ENCODE peak calls at places on chromosomes 7 and 10, in seven cellular contexts. U, R, Q, S, C, F and A are unnamed samples.

GRCh38 chr10:72009430-72010081 is 45.4 kb downstream of the CHST3 start:
- DNase-seq in U (peak; percentile 88), R (no peak), Q (peak; percentile 99), S (peak; percentile 27), C (peak; percentile 70), F (no peak), A (peak; percentile 94)

GRCh38 chr10:84348431-84348830 is 20.0 kb downstream of the CCSER2 start:
- DNase-seq in U (no peak), R (no peak), Q (peak; percentile 33), S (no peak), C (no peak), F (no peak), A (peak; percentile 83)

GRCh38 chr7:24318326-24318725 is 34.3 kb downstream of the NPY start:
- DNase-seq in U (no peak), R (peak; percentile 71), Q (no peak), S (no peak), C (peak; percentile 83), F (peak; percentile 10), A (no peak)

GRCh38 chr10:18235477-18235876 is 95.3 kb downstream of the CACNB2 start:
- DNase-seq in U (no peak), R (no peak), Q (no peak), S (no peak), C (no peak), F (no peak), A (no peak)

GRCh38 chr7:139602143-139602722 is 78.7 kb downstream of the CLEC2L start:
- DNase-seq in U (peak; percentile 54), R (no peak), Q (peak; percentile 49), S (peak; percentile 18), C (peak; percentile 56), F (no peak), A (peak; percentile 42)

GRCh38 chr7:101085000-101085948 is at the start of gene TRIM56:
- DNase-seq in U (peak; percentile 99), R (peak; percentile 89), Q (peak; percentile 89), S (no peak), C (peak; percentile 91), F (no peak), A (peak; percentile 74)

GRCh38 chr10:550665-551460 is 138.6 kb downstream of the DIP2C start:
- DNase-seq in U (no peak), R (no peak), Q (no peak), S (no peak), C (no peak), F (no peak), A (no peak)

GRCh38 chr7:99293167-99293566 is 20.5 kb downstream of the MYH16 start:
- DNase-seq in U (no peak), R (no peak), Q (no peak), S (no peak), C (no peak), F (no peak), A (no peak)

GRCh38 chr10:84715911-84716310 is 387.5 kb downstream of the CCSER2 start:
- DNase-seq in U (peak; percentile 80), R (peak; percentile 77), Q (no peak), S (peak; percentile 40), C (peak; percentile 81), F (peak; percentile 34), A (peak; percentile 8)

GRCh38 chr7:129646369-129647021 is 35.0 kb downstream of the NRF1 start:
- DNase-seq in U (no peak), R (peak; percentile 72), Q (no peak), S (no peak), C (peak; percentile 84), F (no peak), A (no peak)

GRCh38 chr7:55214707-55215106 is 150.4 kb upstream of the LANCL2 start:
- DNase-seq in U (peak; percentile 33), R (no peak), Q (peak; percentile 18), S (no peak), C (no peak), F (no peak), A (peak; percentile 81)

GRCh38 chr7:137667633-137668387 is 179.0 kb downstream of the DGKI start:
- DNase-seq in U (peak; percentile 74), R (no peak), Q (peak; percentile 45), S (no peak), C (no peak), F (no peak), A (peak; percentile 88)

GRCh38 chr7:108403597-108404217 is 52.5 kb downstream of the NRCAM start:
- DNase-seq in U (peak; percentile 30), R (no peak), Q (no peak), S (no peak), C (no peak), F (no peak), A (no peak)

GRCh38 chr7:130409067-130409721 is 28.9 kb downstream of the CPA1 start:
- DNase-seq in U (peak; percentile 65), R (no peak), Q (peak; percentile 57), S (no peak), C (no peak), F (no peak), A (peak; percentile 31)

GRCh38 chr10:11595395-11595692 is 16.1 kb downstream of the USP6NL start:
- DNase-seq in U (peak; percentile 47), R (no peak), Q (peak; percentile 85), S (no peak), C (peak; percentile 18), F (no peak), A (peak; percentile 74)

GRCh38 chr10:13372524-13372923 is 24.4 kb upstream of the SEPHS1 start:
- DNase-seq in U (no peak), R (no peak), Q (no peak), S (no peak), C (no peak), F (no peak), A (no peak)

GRCh38 chr10:13371879-13372470 is 23.9 kb upstream of the SEPHS1 start:
- DNase-seq in U (peak; percentile 98), R (peak; percentile 80), Q (peak; percentile 84), S (peak; percentile 84), C (peak; percentile 90), F (peak; percentile 57), A (peak; percentile 83)

GRCh38 chr10:13365168-13365687 is 17.1 kb upstream of the SEPHS1 start:
- DNase-seq in U (no peak), R (no peak), Q (no peak), S (no peak), C (no peak), F (no peak), A (no peak)

GRCh38 chr10:13366891-13367290 is 18.8 kb upstream of the SEPHS1 start:
- DNase-seq in U (no peak), R (no peak), Q (no peak), S (no peak), C (peak; percentile 68), F (no peak), A (no peak)
- H2BK5ac ChIP-seq in U (no peak overlapping the region), R (no peak overlapping the region), Q (no peak overlapping the region), S (no peak overlapping the region), C (no peak overlapping the region), F (no peak overlapping the region), A (no peak overlapping the region)

GRCh38 chr7:134623193-134623592 is 23.5 kb upstream of the BPGM start:
- DNase-seq in U (no peak), R (no peak), Q (no peak), S (no peak), C (no peak), F (no peak), A (no peak)
- H2BK5ac ChIP-seq in U (no peak overlapping the region), R (no peak overlapping the region), Q (no peak overlapping the region), S (no peak overlapping the region), C (no peak overlapping the region), F (no peak overlapping the region), A (no peak overlapping the region)

DNA sequence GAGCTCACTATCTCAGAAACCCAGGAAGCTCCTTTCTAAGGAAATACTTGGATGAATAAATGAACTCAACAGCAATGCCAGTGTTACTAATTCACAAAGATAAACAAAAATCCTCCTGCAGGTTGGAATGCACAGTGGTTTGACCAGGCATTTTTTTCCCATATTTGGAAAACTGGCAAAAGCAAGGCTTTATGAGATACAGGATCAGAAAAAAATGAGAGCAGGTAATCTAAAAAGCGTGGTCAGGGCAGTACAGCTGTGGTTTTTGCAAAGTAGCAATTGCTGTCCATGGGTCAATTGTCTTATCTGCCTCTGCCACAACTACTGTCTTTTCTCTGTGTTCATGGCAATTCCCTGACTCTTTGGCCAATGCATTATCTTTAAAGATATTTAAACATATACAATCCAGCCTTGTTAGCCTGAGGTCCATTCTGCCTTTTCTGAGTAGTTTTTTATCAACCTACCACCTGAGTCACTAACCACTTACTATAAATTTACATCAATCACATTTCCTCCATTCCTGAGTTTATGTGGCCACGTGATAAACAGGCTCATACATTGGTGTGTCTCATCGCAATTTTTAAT is 564.5 kb upstream of the IGFBP3 start:
- DNase-seq in U (peak; percentile 36), R (no peak), Q (peak; percentile 64), S (no peak), C (no peak), F (no peak), A (peak; percentile 90)
- H2BK5ac ChIP-seq in U (no peak overlapping the region), R (no peak overlapping the region), Q (no peak overlapping the region), S (no peak overlapping the region), C (no peak overlapping the region), F (no peak overlapping the region), A (peak overlapping the region; percentile 100)

GRCh38 chr10:116648903-116649302 is 28.1 kb downstream of the PNLIPRP2 start:
- DNase-seq in U (no peak), R (no peak), Q (no peak), S (no peak), C (no peak), F (no peak), A (no peak)

GRCh38 chr10:116646502-116646901 is 25.7 kb downstream of the PNLIPRP2 start:
- DNase-seq in U (no peak), R (peak; percentile 7), Q (no peak), S (no peak), C (no peak), F (no peak), A (no peak)
- H2BK5ac ChIP-seq in U (no peak overlapping the region), R (no peak overlapping the region), Q (no peak overlapping the region), S (no peak overlapping the region), C (no peak overlapping the region), F (no peak overlapping the region), A (no peak overlapping the region)

GRCh38 chr7:7054252-7054830 is 128.0 kb upstream of the C1GALT1 start:
- DNase-seq in U (no peak), R (no peak), Q (no peak), S (no peak), C (no peak), F (no peak), A (no peak)
- H2BK5ac ChIP-seq in U (no peak overlapping the region), R (no peak overlapping the region), Q (no peak overlapping the region), S (no peak overlapping the region), C (no peak overlapping the region), F (no peak overlapping the region), A (no peak overlapping the region)

GRCh38 chr10:37489658-37490003 is 364.2 kb downstream of the ANKRD30A start:
- DNase-seq in U (no peak), R (no peak), Q (no peak), S (no peak), C (no peak), F (no peak), A (no peak)
- H2BK5ac ChIP-seq in U (no peak overlapping the region), R (no peak overlapping the region), Q (no peak overlapping the region), S (no peak overlapping the region), C (no peak overlapping the region), F (no peak overlapping the region), A (no peak overlapping the region)

GRCh38 chr7:77498659-77499379 is 38.3 kb upstream of the PTPN12 start:
- DNase-seq in U (no peak), R (no peak), Q (no peak), S (no peak), C (no peak), F (no peak), A (no peak)

GRCh38 chr7:77501165-77501515 is 36.0 kb upstream of the PTPN12 start:
- DNase-seq in U (no peak), R (no peak), Q (no peak), S (no peak), C (no peak), F (no peak), A (no peak)

GRCh38 chr7:77497079-77497478 is 40.0 kb upstream of the PTPN12 start:
- DNase-seq in U (no peak), R (no peak), Q (no peak), S (no peak), C (no peak), F (no peak), A (no peak)
- H2BK5ac ChIP-seq in U (no peak overlapping the region), R (no peak overlapping the region), Q (no peak overlapping the region), S (no peak overlapping the region), C (no peak overlapping the region), F (no peak overlapping the region), A (no peak overlapping the region)